ENCODE peak calls at places on chromosome 6, in eight cellular contexts. G is heart left ventricle; H is dermis blood vessel endothelial cell; C is effector CD8-positive, alpha-beta T cell; Q is activated naive CD8-positive, alpha-beta T cell treated with anti-CD3 and anti-CD28 coated beads for 36 hours; K is cerebellum; X is T-helper 2 cell; S is NCI-H446. W is an unnamed sample.

GRCh38 chr6:142551145-142551811 is 249.5 kb downstream of the ADGRG6 start:
- DNase-seq in X (no peak), Q (peak; percentile 61), G (no peak), K (no peak), H (no peak), S (no peak), C (peak; percentile 6), W (peak; percentile 40)

GRCh38 chr6:12012231-12012565 is at the start of gene HIVEP1:
- DNase-seq in K (peak; percentile 44), G (no peak), S (no peak), H (peak; percentile 24), X (no peak), Q (peak; percentile 60), C (no peak), W (no peak)

GRCh38 chr6:44257007-44257752 is at the start of gene SLC35B2:
- DNase-seq in G (peak; percentile 75), K (peak; percentile 86), H (peak; percentile 75), S (no peak), Q (peak; percentile 82), C (peak; percentile 52), X (peak; percentile 55), W (peak; percentile 83)

GRCh38 chr6:110537208-110538123 is 61.1 kb upstream of the SLC22A16 start:
- DNase-seq in K (no peak), G (no peak), X (no peak), C (no peak), S (no peak), Q (no peak), H (peak; percentile 97), W (no peak)

GRCh38 chr6:40674170-40674569 is 87.0 kb upstream of the LRFN2 start:
- DNase-seq in K (peak; percentile 9), Q (no peak), S (no peak), X (no peak), G (no peak), C (no peak), H (no peak), W (no peak)

GRCh38 chr6:6474170-6474920 is 114.2 kb upstream of the LY86 start:
- DNase-seq in S (no peak), X (no peak), K (no peak), G (peak; percentile 35), H (no peak), C (no peak), Q (no peak), W (no peak)

GRCh38 chr6:128738112-128738511 is 144.8 kb upstream of the LAMA2 start:
- DNase-seq in S (no peak), H (no peak), Q (no peak), G (no peak), K (no peak), X (no peak), C (no peak), W (no peak)

GRCh38 chr6:22401206-22401605 is 104.4 kb upstream of the PRL start:
- DNase-seq in C (no peak), H (no peak), S (no peak), K (no peak), G (no peak), Q (no peak), X (no peak), W (no peak)

GRCh38 chr6:13787146-13787545 is 27.2 kb downstream of the MCUR1 start:
- DNase-seq in K (no peak), X (no peak), S (no peak), Q (peak; percentile 33), C (no peak), H (peak; percentile 7), G (no peak), W (no peak)

GRCh38 chr6:98957440-98957839 is 9.7 kb upstream of the FBXL4 start:
- DNase-seq in K (no peak), X (no peak), S (no peak), H (peak; percentile 94), G (no peak), C (no peak), Q (no peak), W (no peak)

GRCh38 chr6:149043476-149044130 is 273.9 kb upstream of the TAB2 start:
- DNase-seq in C (no peak), S (no peak), K (no peak), H (peak; percentile 35), X (no peak), Q (peak; percentile 28), G (no peak), W (peak; percentile 74)

GRCh38 chr6:132131777-132132176 is 180.6 kb upstream of the CCN2 start:
- DNase-seq in K (no peak), S (peak; percentile 28), X (no peak), G (peak; percentile 59), Q (no peak), H (peak; percentile 100), C (no peak), W (no peak)

GRCh38 chr6:169839493-169839892 is 88.1 kb downstream of the ERMARD start:
- DNase-seq in C (no peak), S (no peak), G (no peak), H (no peak), X (no peak), K (no peak), Q (no peak), W (no peak)

GRCh38 chr6:72861935-72862432 is 240.1 kb downstream of the KCNQ5 start:
- DNase-seq in K (no peak), G (no peak), C (no peak), X (no peak), Q (no peak), H (peak; percentile 11), S (no peak), W (no peak)